ENCODE peak calls at places on chromosomes 16 and 17, in seven cellular contexts. L, T, U, V, D, F and C are unnamed samples.

GRCh38 chr16:69057400-69058378 is 47.8 kb upstream of the HAS3 start:
- DNase-seq in D (peak), V (peak), U (no peak), T (no peak), L (peak), F (no peak), C (no peak)

GRCh38 chr17:36498155-36498554 is 11.7 kb downstream of the ZNHIT3 start:
- DNase-seq in U (no peak), V (no peak), T (peak), L (no peak), D (peak), F (no peak), C (no peak)

GRCh38 chr16:24645739-24646645 is 83.5 kb upstream of the TNRC6A start:
- DNase-seq in V (no peak), U (no peak), L (peak), D (no peak), F (no peak), T (no peak), C (peak)

GRCh38 chr17:27535975-27536374 is 79.7 kb downstream of the KSR1 start:
- DNase-seq in T (peak), V (no peak), L (no peak), D (peak), F (no peak), U (no peak), C (no peak)

GRCh38 chr16:14489460-14489859 is 140.6 kb downstream of the PARN start:
- DNase-seq in T (no peak), V (no peak), U (no peak), L (no peak), F (peak), D (no peak), C (peak)

GRCh38 chr16:84044108-84044488 is 1.5 kb upstream of the SLC38A8 start:
- DNase-seq in U (no peak), D (peak), T (no peak), V (no peak), L (peak), F (peak), C (no peak)

GRCh38 chr17:67578058-67578457 is 139.7 kb upstream of the NOL11 start:
- DNase-seq in T (no peak), D (no peak), F (peak), V (peak), U (no peak), L (no peak), C (no peak)

GRCh38 chr17:30379303-30380105 is 777 bp downstream of the CPD start:
- DNase-seq in V (peak), T (peak), U (peak), L (no peak), F (peak), D (peak), C (no peak)

GRCh38 chr17:68431661-68432071 is 25.6 kb downstream of the WIPI1 start:
- DNase-seq in V (peak), U (no peak), D (peak), T (no peak), L (peak), F (peak), C (peak)

GRCh38 chr16:19304670-19305240 is 19.2 kb downstream of the CLEC19A start:
- DNase-seq in D (no peak), L (no peak), V (no peak), T (no peak), F (peak), U (no peak), C (no peak)

GRCh38 chr16:85288869-85289660 is 176.8 kb upstream of the CIBAR2 start:
- DNase-seq in F (no peak), V (no peak), T (no peak), L (no peak), D (no peak), U (peak), C (no peak)

GRCh38 chr17:61570118-61570517 is 20.9 kb downstream of the NACA2 start:
- DNase-seq in V (no peak), L (no peak), D (no peak), T (no peak), U (no peak), F (no peak), C (no peak)

GRCh38 chr16:53744449-53744848 is 40.5 kb downstream of the FTO start:
- DNase-seq in T (no peak), U (no peak), V (peak), D (no peak), L (no peak), F (no peak), C (no peak)

GRCh38 chr17:14926526-14927122 is 338.5 kb downstream of the PMP22 start:
- DNase-seq in T (no peak), F (peak), U (peak), V (peak), D (no peak), L (peak), C (peak)

GRCh38 chr17:19502517-19502916 is 31.1 kb upstream of the SLC47A1 start:
- DNase-seq in T (peak), V (no peak), L (no peak), D (no peak), U (no peak), F (no peak), C (no peak)

GRCh38 chr17:81921996-81922565 is 4.1 kb upstream of the SIRT7 start:
- DNase-seq in F (no peak), L (no peak), U (no peak), V (no peak), T (no peak), D (no peak), C (no peak)

GRCh38 chr17:81566461-81567126 is 14.4 kb upstream of the FAAP100 start:
- DNase-seq in T (no peak), L (peak), F (no peak), U (peak), D (peak), V (no peak), C (peak)

GRCh38 chr16:87850009-87851006 is 19.0 kb downstream of the SLC7A5 start:
- DNase-seq in U (peak), F (peak), T (peak), L (peak), D (peak), V (peak), C (no peak)

GRCh38 chr16:88649195-88649923 is 1.5 kb downstream of the CYBA start:
- DNase-seq in L (no peak), F (no peak), T (peak), U (no peak), V (no peak), D (peak), C (no peak)

GRCh38 chr17:16652252-16652651 is 1.4 kb downstream of the ZNF624 start:
- DNase-seq in U (no peak), L (no peak), D (no peak), T (no peak), V (no peak), F (no peak), C (no peak)

GRCh38 chr16:80883816-80884215 is 79.4 kb upstream of the CDYL2 start:
- DNase-seq in D (no peak), U (no peak), L (no peak), T (no peak), F (no peak), V (no peak), C (no peak)

GRCh38 chr17:32588982-32589381 is 102.2 kb downstream of the CDK5R1 start:
- DNase-seq in V (no peak), F (peak), U (no peak), T (no peak), L (no peak), D (no peak), C (no peak)
- TF ChIP-seq CTCF in V (no peak), F (peak), U (no peak), T (no peak), L (no peak), D (no peak), C (peak)

GRCh38 chr17:48724241-48725004 is 1.4 kb downstream of the PRAC2 start:
- DNase-seq in U (peak), L (peak), F (peak), D (peak), T (peak), V (peak), C (peak)
- TF ChIP-seq CTCF in U (no peak), L (peak), F (peak), D (peak), T (peak), V (peak), C (peak)

DNA sequence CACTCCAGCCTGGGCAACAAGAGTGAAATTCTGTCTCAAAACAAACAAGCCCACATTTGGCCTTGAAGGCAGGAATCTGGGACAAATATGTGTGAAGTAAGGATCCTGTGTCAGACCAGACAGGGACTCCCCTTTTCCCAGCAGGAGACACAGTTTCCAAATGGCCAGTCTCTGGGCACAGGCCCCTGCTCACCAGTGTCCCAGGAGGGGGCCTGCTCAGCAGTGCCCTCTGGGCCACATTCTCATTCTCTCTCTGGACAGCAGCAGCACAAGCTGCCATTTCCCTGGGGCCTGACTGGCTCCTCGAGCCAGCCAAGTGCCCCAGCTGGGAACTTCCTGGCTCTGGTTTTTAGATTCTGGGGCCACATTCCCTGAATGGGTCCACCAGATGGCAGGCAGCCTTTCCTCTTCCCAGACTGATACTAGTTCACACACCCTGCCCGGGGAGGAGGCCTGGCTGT is 11.7 kb upstream of the MNT start:
- DNase-seq in T (peak), L (peak), D (no peak), F (peak), V (no peak), U (no peak), C (no peak)
- TF ChIP-seq CTCF in T (no peak), L (no peak), D (no peak), F (no peak), V (no peak), U (no peak), C (no peak)

GRCh38 chr17:74882517-74883240 is 9.9 kb upstream of the FDXR start:
- DNase-seq in L (no peak), V (no peak), F (peak), D (no peak), T (no peak), U (no peak), C (no peak)
- TF ChIP-seq CTCF in L (no peak), V (no peak), F (no peak), D (no peak), T (no peak), U (no peak), C (no peak)

DNA sequence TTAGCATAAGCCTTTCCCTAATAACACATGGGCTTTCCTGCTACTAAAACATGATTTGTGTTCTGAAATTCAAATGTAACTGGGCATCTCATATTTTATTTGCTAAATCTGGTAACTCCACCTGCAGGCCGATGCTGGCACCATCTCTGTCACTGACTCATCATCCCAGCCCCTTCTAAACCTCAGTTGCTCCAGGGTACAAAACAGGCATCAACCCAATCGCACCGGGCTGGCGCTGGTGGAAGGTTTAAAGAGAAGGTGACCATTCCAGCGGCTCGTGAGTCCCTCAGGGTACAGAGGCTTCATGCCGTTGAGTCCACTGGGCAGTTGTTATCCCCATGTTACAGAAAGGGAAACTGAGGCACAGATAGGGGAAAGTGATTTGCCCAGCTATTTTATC is 27.1 kb downstream of the PPL start:
- DNase-seq in T (no peak), V (no peak), L (no peak), D (no peak), F (no peak), U (no peak), C (no peak)
- TF ChIP-seq CTCF in T (no peak), V (no peak), L (no peak), D (no peak), F (no peak), U (no peak), C (peak)